ENCODE peak calls at places on chromosomes 6 and 20, in four cellular contexts. P is T-cell; F is activated naive CD4-positive, alpha-beta T cell; A is Kasumi-1. T is an unnamed sample.

GRCh38 chr6:151729829-151730495 is 77.5 kb upstream of the ESR1 start:
- DNase-seq in P (no peak), F (no peak), A (no peak), T (no peak)

GRCh38 chr6:4451718-4452117 is 316.3 kb upstream of the ECI2 start:
- DNase-seq in P (no peak), F (no peak), A (no peak), T (no peak)

GRCh38 chr20:50017576-50018248 is 34.9 kb downstream of the SNAI1 start:
- DNase-seq in P (no peak), F (no peak), A (no peak), T (no peak)

GRCh38 chr6:83097204-83097603 is 29.7 kb downstream of the DOP1A start:
- DNase-seq in P (no peak), F (no peak), A (no peak), T (no peak)

GRCh38 chr6:146111864-146112263 is 83.0 kb downstream of the GRM1 start:
- DNase-seq in P (no peak), F (no peak), A (no peak), T (no peak)

GRCh38 chr6:102686461-102686860 is 1293.0 kb downstream of the GRIK2 start:
- DNase-seq in P (no peak), F (no peak), A (no peak), T (no peak)

GRCh38 chr6:170522565-170523183 is 30.4 kb downstream of the PSMB1 start:
- DNase-seq in P (no peak), F (no peak), A (peak), T (no peak)

GRCh38 chr6:122107256-122107655 is 292.2 kb upstream of the HSF2 start:
- DNase-seq in P (no peak), F (no peak), A (no peak), T (no peak)

GRCh38 chr6:41538556-41539182 is 7.5 kb upstream of the FOXP4 start:
- DNase-seq in P (no peak), F (no peak), A (peak), T (no peak)

GRCh38 chr6:34359438-34360158 is 32.9 kb downstream of the NUDT3 start:
- DNase-seq in P (no peak), F (no peak), A (no peak), T (no peak)

GRCh38 chr6:79385893-79386292 is 151.3 kb downstream of the LCA5 start:
- DNase-seq in P (no peak), F (no peak), A (no peak), T (no peak)

GRCh38 chr6:100468966-100469859 is 4.5 kb upstream of the SIM1 start:
- DNase-seq in P (no peak), F (no peak), A (no peak), T (no peak)

GRCh38 chr6:81938991-81939773 is 186.7 kb upstream of the TENT5A start:
- DNase-seq in P (no peak), F (no peak), A (no peak), T (no peak)

GRCh38 chr6:96301781-96302180 is 219.8 kb upstream of the UFL1 start:
- DNase-seq in P (no peak), F (no peak), A (no peak), T (no peak)

GRCh38 chr6:99993533-99994251 is at the start of gene MCHR2:
- DNase-seq in P (no peak), F (no peak), A (no peak), T (no peak)

GRCh38 chr6:32668226-32668747 is 1.8 kb upstream of the HLA-DQB1 start:
- DNase-seq in P (peak), F (no peak), A (no peak), T (peak)

GRCh38 chr6:24974182-24975171 is 38.7 kb upstream of the RIPOR2 start:
- DNase-seq in P (no peak), F (no peak), A (peak), T (no peak)

GRCh38 chr20:18390201-18390600 is 76.6 kb downstream of the DZANK1 start:
- DNase-seq in P (no peak), F (no peak), A (no peak), T (no peak)

GRCh38 chr6:30325873-30326445 is 768 bp upstream of the TRIM39 start:
- DNase-seq in P (peak), F (peak), A (peak), T (no peak)

GRCh38 chr20:6265204-6265904 is 142.5 kb upstream of the FERMT1 start:
- DNase-seq in P (no peak), F (no peak), A (peak), T (no peak)

GRCh38 chr6:140985679-140986275 is 1146.9 kb upstream of the GJE1 start:
- DNase-seq in P (no peak), F (no peak), A (no peak), T (no peak)

GRCh38 chr6:109738200-109738599 is 47.1 kb downstream of the FIG4 start:
- DNase-seq in P (no peak), F (no peak), A (no peak), T (no peak)

GRCh38 chr6:111011360-111012142 is 29.7 kb downstream of the RPF2 start:
- DNase-seq in P (no peak), F (no peak), A (peak), T (no peak)

GRCh38 chr6:154229796-154230195 is 126.8 kb downstream of the IPCEF1 start:
- DNase-seq in P (no peak), F (no peak), A (no peak), T (no peak)

GRCh38 chr20:4973330-4974097 is 27.8 kb downstream of the SLC23A2 start:
- DNase-seq in P (no peak), F (no peak), A (peak), T (no peak)

GRCh38 chr6:20924911-20925543 is 390.8 kb downstream of the CDKAL1 start:
- DNase-seq in P (no peak), F (no peak), A (no peak), T (no peak)

GRCh38 chr6:121694389-121695185 is 259.1 kb downstream of the GJA1 start:
- DNase-seq in P (no peak), F (no peak), A (no peak), T (no peak)

GRCh38 chr6:90044833-90045337 is 150.6 kb downstream of the GJA10 start:
- DNase-seq in P (no peak), F (no peak), A (no peak), T (no peak)

GRCh38 chr6:84641076-84641475 is 123.3 kb downstream of the TBX18 start:
- DNase-seq in P (no peak), F (no peak), A (no peak), T (no peak)

T was measured in breast epithelium.